ENCODE peak calls at places on chromosomes 6 and 20, in four cellular contexts. F is A673, W is heart right ventricle, M is right cardiac atrium. R is an unnamed sample.

GRCh38 chr6:132133734-132134490 is 182.7 kb upstream of the CCN2 start:
- DNase-seq in F (peak; percentile 85), M (peak; percentile 45), W (no peak), R (peak; percentile 44)

GRCh38 chr20:59566631-59567524 is 37.5 kb upstream of the PHACTR3 start:
- DNase-seq in F (no peak), M (no peak), W (no peak), R (no peak)

GRCh38 chr20:32494498-32495216 is 90.5 kb downstream of the NOL4L start:
- DNase-seq in M (no peak), F (no peak), W (no peak), R (no peak)

GRCh38 chr6:2196079-2196679 is 49.2 kb downstream of the GMDS start:
- DNase-seq in M (no peak), W (no peak), F (peak; percentile 70), R (no peak)

GRCh38 chr6:56017198-56017597 is 141.8 kb upstream of the BMP5 start:
- DNase-seq in W (no peak), M (no peak), F (no peak), R (no peak)

GRCh38 chr20:19913927-19914614 is 103.1 kb upstream of the NAA20 start:
- DNase-seq in F (no peak), M (no peak), W (no peak), R (no peak)

GRCh38 chr20:43844778-43845614 is 69.7 kb upstream of the TOX2 start:
- DNase-seq in F (peak; percentile 90), M (no peak), W (peak; percentile 33), R (no peak)

GRCh38 chr6:11712760-11713159 is 65.8 kb downstream of the ADTRP start:
- DNase-seq in M (peak; percentile 49), F (no peak), W (no peak), R (no peak)

GRCh38 chr6:55320691-55321086 is 6.6 kb upstream of the GFRAL start:
- DNase-seq in W (no peak), F (no peak), M (no peak), R (no peak)

GRCh38 chr20:53513168-53513488 is 80.5 kb downstream of the ZNF217 start:
- DNase-seq in F (no peak), M (no peak), W (no peak), R (no peak)

GRCh38 chr6:90040931-90041330 is 146.7 kb downstream of the GJA10 start:
- DNase-seq in M (no peak), F (no peak), W (no peak), R (no peak)

GRCh38 chr6:33314515-33314942 is 651 bp upstream of the TAPBP start:
- DNase-seq in W (peak; percentile 55), M (peak; percentile 82), F (peak; percentile 80), R (peak; percentile 76)

GRCh38 chr6:130843575-130844320 is 16.5 kb downstream of the SMLR1 start:
- DNase-seq in M (no peak), W (no peak), F (peak; percentile 75), R (no peak)

GRCh38 chr20:9280654-9281053 is 211.8 kb downstream of the PLCB4 start:
- DNase-seq in W (no peak), F (peak; percentile 33), M (no peak), R (no peak)

GRCh38 chr6:104788400-104788799 is 71.3 kb downstream of the HACE1 start:
- DNase-seq in F (peak; percentile 38), M (no peak), W (no peak), R (no peak)

GRCh38 chr6:159701413-159701999 is 8.5 kb upstream of the SOD2 start:
- DNase-seq in W (no peak), M (no peak), F (no peak), R (no peak)

GRCh38 chr20:52484438-52484837 is 292.9 kb upstream of the ZFP64 start:
- DNase-seq in M (no peak), W (no peak), F (peak; percentile 35), R (no peak)

GRCh38 chr20:4225778-4226177 is 210.4 kb upstream of the RNF24 start:
- DNase-seq in F (no peak), M (no peak), W (no peak), R (no peak)

GRCh38 chr6:24033284-24033683 is 92.7 kb upstream of the NRSN1 start:
- DNase-seq in F (no peak), W (no peak), M (no peak), R (no peak)

GRCh38 chr20:46230811-46231282 is 77.5 kb downstream of the CDH22 start:
- DNase-seq in F (peak; percentile 43), W (peak; percentile 39), M (peak; percentile 76), R (no peak)

GRCh38 chr20:32578840-32579239 is 6.3 kb downstream of the NOL4L start:
- DNase-seq in M (no peak), W (no peak), F (no peak), R (no peak)

GRCh38 chr6:98944598-98945011 is 3.1 kb downstream of the FBXL4 start:
- DNase-seq in W (no peak), F (peak; percentile 2), M (no peak), R (no peak)

GRCh38 chr6:37761872-37762271 is 57.7 kb upstream of the ZFAND3 start:
- DNase-seq in W (no peak), F (no peak), M (no peak), R (no peak)

GRCh38 chr6:20160541-20161283 is 51.6 kb downstream of the MBOAT1 start:
- DNase-seq in F (no peak), M (no peak), W (no peak), R (no peak)

DNA sequence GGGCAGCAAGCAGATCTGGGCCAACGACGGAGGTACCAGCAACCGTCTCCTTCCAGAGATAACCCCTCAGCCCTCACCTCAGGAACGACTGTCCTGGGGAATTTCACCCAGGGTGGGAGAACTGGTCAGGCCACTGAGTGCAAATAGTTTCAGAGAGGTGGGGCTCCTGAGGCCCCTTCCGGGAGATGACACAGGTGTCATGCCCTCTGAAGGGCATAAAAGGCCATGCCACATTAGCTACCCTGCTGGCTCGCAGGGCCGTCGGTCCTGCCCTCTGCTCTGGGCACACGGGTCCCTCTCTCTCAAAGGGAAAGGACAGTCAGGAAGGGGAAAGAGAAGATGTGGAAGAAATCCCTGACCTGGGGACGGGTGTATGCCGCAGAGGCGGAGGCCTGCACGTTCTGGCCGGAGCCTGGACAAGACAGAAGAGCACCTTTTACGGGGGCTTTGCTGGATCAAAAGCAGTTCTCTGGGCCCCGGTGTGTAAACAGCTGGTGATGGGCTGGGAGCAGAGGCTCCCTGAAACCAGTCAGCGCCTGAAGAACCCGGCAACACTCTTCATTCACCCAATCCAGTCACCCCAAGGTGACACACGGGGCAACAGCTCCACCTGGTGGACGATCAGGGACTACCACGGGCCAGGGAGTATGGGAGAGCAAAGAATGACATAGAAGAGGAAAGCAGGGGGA is 6.4 kb upstream of the TAF8 start:
- DNase-seq in F (peak; percentile 90), W (peak; percentile 90), M (peak; percentile 93), R (peak; percentile 85)
- H3K4me1 ChIP-seq in F (peaks cover 32% of the 10 kb centered on the region), W (peaks cover 83% of the 10 kb centered on the region), M (peaks cover 11% of the 10 kb centered on the region), R (peaks cover 89% of the 10 kb centered on the region)

DNA sequence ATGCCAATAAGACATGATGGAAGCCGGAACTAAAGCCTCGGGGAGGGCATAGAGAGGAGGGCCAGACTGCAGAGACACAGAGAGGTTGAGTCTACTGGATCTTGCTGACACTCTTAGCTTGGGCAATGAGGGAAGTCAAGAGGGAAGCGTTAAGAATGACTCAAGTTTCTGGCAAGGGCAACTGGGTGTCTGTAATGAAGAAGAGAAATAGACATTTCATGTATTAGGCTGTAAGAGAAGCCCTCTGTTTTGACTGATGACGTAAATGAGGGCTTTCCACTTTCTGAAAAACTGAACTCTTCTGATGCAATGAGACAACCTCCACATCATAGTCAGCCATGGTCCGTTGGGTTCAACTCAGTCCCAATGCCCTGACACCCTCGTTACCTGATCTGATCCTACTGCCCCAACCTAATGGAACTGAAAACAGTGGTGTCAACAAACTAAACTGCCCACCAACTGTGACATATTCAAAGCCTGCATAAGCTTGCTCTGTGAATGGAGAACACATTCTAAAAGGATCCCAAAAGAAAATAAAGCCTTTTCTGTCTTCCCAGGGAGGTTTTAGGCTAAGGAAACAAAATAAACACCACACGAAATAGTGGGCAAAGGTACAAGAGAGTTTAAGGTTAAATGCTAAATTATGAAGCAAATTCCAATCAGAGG is 45.8 kb upstream of the PNRC1 start:
- DNase-seq in M (no peak), F (peak; percentile 17), W (no peak), R (peak; percentile 51)
- H3K27ac ChIP-seq in M (peak overlapping the region; percentile 96), F (peak overlapping the region; percentile 92), W (peak overlapping the region; percentile 90), R (peak overlapping the region; percentile 80)

GRCh38 chr20:63896136-63896890 is 1.4 kb downstream of the DNAJC5 start:
- DNase-seq in W (peak; percentile 48), M (peak; percentile 82), F (no peak), R (peak; percentile 80)

GRCh38 chr20:63895886-63896135 is 885 bp downstream of the DNAJC5 start:
- DNase-seq in M (no peak), W (no peak), F (no peak), R (no peak)

GRCh38 chr20:63893999-63894357 is 948 bp upstream of the DNAJC5 start:
- DNase-seq in F (no peak), M (no peak), W (no peak), R (no peak)

GRCh38 chr20:63894358-63895201 is at the start of gene DNAJC5:
- DNase-seq in M (peak; percentile 99), F (peak; percentile 95), W (peak; percentile 98), R (peak; percentile 97)

DNA sequence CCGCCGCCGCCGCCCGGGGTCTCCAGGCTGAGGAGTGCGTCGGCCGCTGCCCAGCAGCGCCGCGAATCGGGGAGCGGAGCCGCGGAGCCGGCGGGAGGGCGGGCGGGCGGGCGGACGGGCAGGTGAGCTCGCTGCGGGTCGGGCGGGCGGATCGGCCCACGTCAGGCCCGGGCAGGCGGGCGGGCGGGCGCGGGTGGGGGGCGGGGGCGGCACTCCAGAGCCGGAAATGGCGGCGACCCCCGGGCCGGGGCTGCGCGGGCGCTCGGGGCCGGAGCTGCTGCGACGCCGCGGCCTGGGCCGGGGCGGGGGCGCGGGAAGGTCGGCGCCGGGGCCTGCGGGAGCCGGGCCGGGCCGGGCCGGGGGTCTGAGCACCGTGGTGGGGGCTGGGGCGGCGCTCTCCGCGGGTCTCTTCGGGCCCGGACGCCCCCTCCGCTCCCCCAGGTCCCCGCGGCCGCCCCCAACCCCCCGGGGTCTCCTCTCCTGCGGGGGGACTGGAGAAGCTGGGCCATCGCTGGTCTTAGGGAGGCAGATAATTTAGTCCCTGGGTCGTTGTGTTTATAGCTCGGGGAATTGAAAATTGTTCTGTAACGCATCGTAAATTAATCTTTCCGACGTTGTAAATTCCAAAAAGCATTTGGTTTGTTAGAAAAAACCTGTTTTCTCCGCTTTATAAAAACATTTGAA is 418 bp downstream of the DNAJC5 start:
- DNase-seq in M (no peak), W (no peak), F (no peak), R (no peak)
- H3K4me1 ChIP-seq in M (peaks cover 12% of the 10 kb centered on the region), W (peaks cover 51% of the 10 kb centered on the region), F (peaks cover 9% of the 10 kb centered on the region), R (peaks cover 57% of the 10 kb centered on the region)

GRCh38 chr20:63680857-63681608 is 15.4 kb upstream of the TNFRSF6B start:
- DNase-seq in F (no peak), M (no peak), W (no peak), R (no peak)

GRCh38 chr20:63679799-63680305 is 16.6 kb upstream of the TNFRSF6B start:
- DNase-seq in F (no peak), W (no peak), M (no peak), R (no peak)

GRCh38 chr20:63680427-63680826 is 16.0 kb upstream of the TNFRSF6B start:
- DNase-seq in W (no peak), F (no peak), M (no peak), R (no peak)

GRCh38 chr20:63682384-63683139 is 13.9 kb upstream of the TNFRSF6B start:
- DNase-seq in M (peak; percentile 90), F (peak; percentile 78), W (peak; percentile 63), R (no peak)

GRCh38 chr20:63681609-63682142 is 14.8 kb upstream of the TNFRSF6B start:
- DNase-seq in F (no peak), W (no peak), M (no peak), R (no peak)
- H3K27ac ChIP-seq in F (peak overlapping the region; percentile 61), W (peak overlapping the region; percentile 93), M (peak overlapping the region; percentile 63), R (peak overlapping the region; percentile 72)

R was measured in lower lobe of right lung.